ENCODE peak calls at places on chromosomes 16 and 17, in seven cellular contexts. One of them, this sample, is unnamed.

GRCh38 chr17:19727466-19728113 is 11.2 kb upstream of the SLC47A2 start:
- DNase-seq in CD4-positive, alpha-beta T cell: no peak
- DNase-seq in aorta: no peak
- DNase-seq in body of pancreas: peak
- DNase-seq in PC-3: no peak
- DNase-seq in GM23248: peak
- DNase-seq in uterus: peak
- DNase-seq in this sample: no peak

GRCh38 chr17:1003972-1004768 is 7.2 kb downstream of the TIMM22 start:
- DNase-seq in CD4-positive, alpha-beta T cell: no peak
- DNase-seq in aorta: peak
- DNase-seq in body of pancreas: peak
- DNase-seq in PC-3: peak
- DNase-seq in GM23248: no peak
- DNase-seq in uterus: no peak
- DNase-seq in this sample: no peak

GRCh38 chr17:31702040-31702439 is 157.0 kb downstream of the COPRS start:
- DNase-seq in CD4-positive, alpha-beta T cell: no peak
- DNase-seq in aorta: no peak
- DNase-seq in body of pancreas: no peak
- DNase-seq in PC-3: no peak
- DNase-seq in GM23248: no peak
- DNase-seq in uterus: no peak
- DNase-seq in this sample: no peak

GRCh38 chr17:12973496-12974318 is 44.1 kb downstream of the ELAC2 start:
- DNase-seq in CD4-positive, alpha-beta T cell: no peak
- DNase-seq in aorta: no peak
- DNase-seq in body of pancreas: no peak
- DNase-seq in PC-3: no peak
- DNase-seq in GM23248: peak
- DNase-seq in uterus: peak
- DNase-seq in this sample: no peak

GRCh38 chr16:51864575-51864974 is 682.4 kb downstream of the TOX3 start:
- DNase-seq in CD4-positive, alpha-beta T cell: no peak
- DNase-seq in aorta: no peak
- DNase-seq in body of pancreas: no peak
- DNase-seq in PC-3: no peak
- DNase-seq in GM23248: no peak
- DNase-seq in uterus: no peak
- DNase-seq in this sample: no peak

GRCh38 chr17:28816540-28816939 is 26.1 kb downstream of the FAM222B start:
- DNase-seq in CD4-positive, alpha-beta T cell: no peak
- DNase-seq in aorta: no peak
- DNase-seq in body of pancreas: no peak
- DNase-seq in PC-3: no peak
- DNase-seq in GM23248: no peak
- DNase-seq in uterus: no peak
- DNase-seq in this sample: no peak

GRCh38 chr17:45722161-45722560 is 62.0 kb upstream of the CRHR1 start:
- DNase-seq in CD4-positive, alpha-beta T cell: no peak
- DNase-seq in aorta: no peak
- DNase-seq in body of pancreas: no peak
- DNase-seq in PC-3: peak
- DNase-seq in GM23248: peak
- DNase-seq in uterus: no peak
- DNase-seq in this sample: no peak

GRCh38 chr17:76405967-76406647 is 21.7 kb downstream of the SPHK1 start:
- DNase-seq in CD4-positive, alpha-beta T cell: no peak
- DNase-seq in aorta: peak
- DNase-seq in body of pancreas: peak
- DNase-seq in PC-3: no peak
- DNase-seq in GM23248: peak
- DNase-seq in uterus: no peak
- DNase-seq in this sample: no peak

GRCh38 chr17:66634193-66634592 is 200.7 kb upstream of the CACNG5 start:
- DNase-seq in CD4-positive, alpha-beta T cell: no peak
- DNase-seq in aorta: no peak
- DNase-seq in body of pancreas: no peak
- DNase-seq in PC-3: no peak
- DNase-seq in GM23248: no peak
- DNase-seq in uterus: no peak
- DNase-seq in this sample: no peak

GRCh38 chr17:60874772-60875171 is 197.1 kb downstream of the BCAS3 start:
- DNase-seq in CD4-positive, alpha-beta T cell: no peak
- DNase-seq in aorta: no peak
- DNase-seq in body of pancreas: no peak
- DNase-seq in PC-3: no peak
- DNase-seq in GM23248: no peak
- DNase-seq in uterus: no peak
- DNase-seq in this sample: no peak

GRCh38 chr17:61070649-61071048 is 329.0 kb upstream of the TBX2 start:
- DNase-seq in CD4-positive, alpha-beta T cell: no peak
- DNase-seq in aorta: no peak
- DNase-seq in body of pancreas: no peak
- DNase-seq in PC-3: no peak
- DNase-seq in GM23248: no peak
- DNase-seq in uterus: no peak
- DNase-seq in this sample: no peak

GRCh38 chr17:72797142-72797541 is 295.3 kb downstream of the SLC39A11 start:
- DNase-seq in CD4-positive, alpha-beta T cell: no peak
- DNase-seq in aorta: no peak
- DNase-seq in body of pancreas: no peak
- DNase-seq in PC-3: no peak
- DNase-seq in GM23248: no peak
- DNase-seq in uterus: no peak
- DNase-seq in this sample: no peak

GRCh38 chr16:87734644-87735043 is 31.1 kb downstream of the KLHDC4 start:
- DNase-seq in CD4-positive, alpha-beta T cell: no peak
- DNase-seq in aorta: no peak
- DNase-seq in body of pancreas: no peak
- DNase-seq in PC-3: no peak
- DNase-seq in GM23248: no peak
- DNase-seq in uterus: no peak
- DNase-seq in this sample: no peak

GRCh38 chr17:30249460-30249859 is 14.0 kb upstream of the SLC6A4 start:
- DNase-seq in CD4-positive, alpha-beta T cell: no peak
- DNase-seq in aorta: no peak
- DNase-seq in body of pancreas: no peak
- DNase-seq in PC-3: no peak
- DNase-seq in GM23248: no peak
- DNase-seq in uterus: no peak
- DNase-seq in this sample: no peak

GRCh38 chr16:84115919-84116719 is 623 bp downstream of the MBTPS1 start:
- DNase-seq in CD4-positive, alpha-beta T cell: peak
- DNase-seq in aorta: no peak
- DNase-seq in body of pancreas: peak
- DNase-seq in PC-3: peak
- DNase-seq in GM23248: peak
- DNase-seq in uterus: no peak
- DNase-seq in this sample: peak

GRCh38 chr17:78532922-78533640 is 44.1 kb downstream of the DNAH17 start:
- DNase-seq in CD4-positive, alpha-beta T cell: no peak
- DNase-seq in aorta: no peak
- DNase-seq in body of pancreas: no peak
- DNase-seq in PC-3: peak
- DNase-seq in GM23248: peak
- DNase-seq in uterus: no peak
- DNase-seq in this sample: peak
- H3K27ac ChIP-seq in CD4-positive, alpha-beta T cell: no peak
- H3K27ac ChIP-seq in aorta: no peak
- H3K27ac ChIP-seq in body of pancreas: no peak
- H3K27ac ChIP-seq in PC-3: peak
- H3K27ac ChIP-seq in GM23248: no peak
- H3K27ac ChIP-seq in uterus: no peak
- H3K27ac ChIP-seq in this sample: peak

GRCh38 chr17:40056379-40057005 is 2.3 kb upstream of the MED24 start:
- DNase-seq in CD4-positive, alpha-beta T cell: no peak
- DNase-seq in aorta: no peak
- DNase-seq in body of pancreas: no peak
- DNase-seq in PC-3: no peak
- DNase-seq in GM23248: no peak
- DNase-seq in uterus: no peak
- DNase-seq in this sample: no peak
- H3K27ac ChIP-seq in CD4-positive, alpha-beta T cell: no peak
- H3K27ac ChIP-seq in aorta: no peak
- H3K27ac ChIP-seq in body of pancreas: no peak
- H3K27ac ChIP-seq in PC-3: no peak
- H3K27ac ChIP-seq in GM23248: no peak
- H3K27ac ChIP-seq in uterus: peak
- H3K27ac ChIP-seq in this sample: peak

GRCh38 chr16:81568749-81569087 is 124.1 kb downstream of the CMIP start:
- DNase-seq in CD4-positive, alpha-beta T cell: no peak
- DNase-seq in aorta: no peak
- DNase-seq in body of pancreas: no peak
- DNase-seq in PC-3: no peak
- DNase-seq in GM23248: no peak
- DNase-seq in uterus: no peak
- DNase-seq in this sample: no peak
- H3K27ac ChIP-seq in CD4-positive, alpha-beta T cell: no peak
- H3K27ac ChIP-seq in aorta: no peak
- H3K27ac ChIP-seq in body of pancreas: no peak
- H3K27ac ChIP-seq in PC-3: peak
- H3K27ac ChIP-seq in GM23248: peak
- H3K27ac ChIP-seq in uterus: no peak
- H3K27ac ChIP-seq in this sample: peak

DNA sequence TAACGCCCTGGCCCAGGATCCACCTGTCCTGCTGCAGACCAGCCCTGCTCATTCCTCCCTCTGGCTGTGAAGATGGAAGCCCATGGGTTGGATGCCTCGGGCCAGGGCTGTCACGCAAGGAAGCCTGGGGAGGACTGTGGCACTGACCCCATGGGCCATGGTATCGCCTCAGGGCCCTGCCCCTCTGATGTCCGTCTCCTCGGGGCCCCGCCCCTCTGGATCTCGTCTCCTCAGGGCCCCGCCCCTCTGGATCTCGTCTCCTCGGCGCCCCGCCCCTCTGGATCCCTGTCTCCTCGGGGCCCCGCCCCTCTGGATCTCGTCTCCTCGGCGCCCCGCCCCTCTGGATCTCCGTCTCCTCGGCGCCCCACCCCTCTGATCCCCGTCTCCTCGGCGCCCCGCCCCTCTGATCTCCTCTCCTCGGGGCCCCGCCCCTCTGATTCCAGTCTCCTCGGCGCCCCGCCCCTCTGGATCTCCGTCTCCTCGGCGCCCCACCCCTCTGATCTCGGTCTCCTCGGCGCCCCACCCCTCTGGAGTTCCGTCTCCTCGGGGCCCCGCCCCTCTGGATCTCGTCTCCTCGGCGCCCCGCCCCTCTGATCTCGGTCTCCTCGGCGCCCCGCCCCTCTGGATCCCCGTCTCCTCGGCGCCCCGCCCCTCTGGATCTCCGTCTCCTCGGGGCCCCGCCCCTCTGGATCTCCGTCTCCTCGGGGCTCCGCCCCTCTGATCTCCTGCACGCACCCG is 24.0 kb downstream of the METRNL start:
- DNase-seq in CD4-positive, alpha-beta T cell: no peak
- DNase-seq in aorta: peak
- DNase-seq in body of pancreas: peak
- DNase-seq in PC-3: peak
- DNase-seq in GM23248: peak
- DNase-seq in uterus: no peak
- DNase-seq in this sample: no peak
- H3K27ac ChIP-seq in CD4-positive, alpha-beta T cell: no peak
- H3K27ac ChIP-seq in aorta: no peak
- H3K27ac ChIP-seq in body of pancreas: peak
- H3K27ac ChIP-seq in PC-3: no peak
- H3K27ac ChIP-seq in GM23248: no peak
- H3K27ac ChIP-seq in uterus: peak
- H3K27ac ChIP-seq in this sample: peak

DNA sequence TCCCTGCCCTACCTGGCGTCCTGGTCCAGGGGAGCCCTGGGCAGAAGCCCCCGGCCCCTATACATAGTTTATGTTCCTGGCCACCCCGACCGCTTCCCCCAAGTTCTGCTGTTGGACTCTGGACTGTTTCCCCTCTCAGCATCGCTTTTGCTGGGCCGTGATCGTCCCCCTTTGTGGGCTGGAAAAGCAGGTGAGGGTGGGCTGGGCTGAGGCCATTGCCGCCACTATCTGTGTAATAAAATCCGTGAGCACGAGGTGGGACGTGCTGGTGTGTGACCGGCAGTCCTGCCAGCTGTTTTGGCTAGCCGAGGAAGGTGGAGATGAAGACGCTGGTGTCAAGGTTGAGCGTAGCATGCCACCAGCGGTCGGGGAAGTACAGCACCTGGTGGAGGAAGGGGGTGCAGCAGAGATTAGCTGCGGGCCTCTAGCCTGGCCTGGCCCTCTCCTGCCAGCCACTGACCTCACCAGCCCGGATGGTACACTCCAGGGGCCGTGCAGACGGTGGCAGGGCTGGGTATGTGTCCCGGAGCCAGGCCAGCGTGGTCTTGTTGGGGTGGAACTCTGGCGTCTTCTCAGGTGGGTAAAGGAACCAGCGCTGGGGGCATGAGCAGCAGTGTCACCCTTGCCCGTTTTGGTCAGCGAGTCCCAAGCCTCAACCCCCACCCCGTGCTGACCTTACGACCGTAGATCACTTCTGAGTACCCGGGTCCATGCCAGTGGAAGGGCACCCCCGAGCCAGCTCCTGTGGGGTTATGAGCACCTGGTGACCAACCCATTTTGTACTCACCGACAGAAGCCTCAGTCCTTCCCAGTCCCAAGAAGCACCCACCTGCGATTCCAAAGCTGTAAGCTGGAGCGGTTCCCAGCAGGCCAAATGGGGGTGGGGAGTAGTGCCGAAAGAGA is 1.4 kb downstream of the JMJD8 start:
- DNase-seq in CD4-positive, alpha-beta T cell: no peak
- DNase-seq in aorta: no peak
- DNase-seq in body of pancreas: no peak
- DNase-seq in PC-3: no peak
- DNase-seq in GM23248: no peak
- DNase-seq in uterus: no peak
- DNase-seq in this sample: no peak
- H3K27ac ChIP-seq in CD4-positive, alpha-beta T cell: no peak
- H3K27ac ChIP-seq in aorta: no peak
- H3K27ac ChIP-seq in body of pancreas: no peak
- H3K27ac ChIP-seq in PC-3: peak
- H3K27ac ChIP-seq in GM23248: no peak
- H3K27ac ChIP-seq in uterus: no peak
- H3K27ac ChIP-seq in this sample: peak

DNA sequence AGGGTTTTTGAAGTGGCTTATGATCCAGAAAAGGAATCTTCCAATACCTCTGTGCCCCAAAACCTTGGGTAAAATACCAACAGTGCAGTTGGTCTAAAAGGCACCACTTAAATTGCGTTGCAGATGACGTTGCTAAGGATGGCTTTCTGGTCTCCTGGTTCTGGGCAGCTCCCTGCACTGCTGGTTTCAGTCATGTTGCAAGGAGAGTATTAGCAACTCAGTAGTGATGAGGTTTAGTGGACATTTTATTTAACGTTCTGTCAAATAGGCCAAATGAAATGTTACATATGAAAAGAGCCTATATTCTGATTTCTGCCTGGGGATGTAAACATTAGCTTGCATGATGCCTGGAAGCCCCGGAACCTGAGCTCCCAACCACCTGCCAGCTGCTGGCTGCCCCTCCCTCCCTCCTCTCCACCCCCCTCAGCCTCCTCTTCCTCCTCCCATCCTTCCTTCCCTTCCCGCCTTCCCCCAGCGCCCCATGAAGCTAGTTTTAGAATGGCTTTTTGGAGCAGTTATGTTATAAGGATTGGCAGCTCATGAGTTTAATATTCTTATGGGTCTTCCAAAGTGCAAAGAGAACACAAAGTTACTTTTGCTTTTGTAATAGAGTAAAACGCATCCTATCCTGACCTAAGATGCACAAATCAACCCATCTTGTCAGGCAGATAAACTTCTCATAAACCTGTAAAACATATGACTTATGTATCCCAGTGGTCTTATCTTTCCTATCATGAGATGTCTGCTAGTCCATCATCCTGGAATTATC is 20.7 kb downstream of the CD7 start:
- DNase-seq in CD4-positive, alpha-beta T cell: no peak
- DNase-seq in aorta: no peak
- DNase-seq in body of pancreas: no peak
- DNase-seq in PC-3: peak
- DNase-seq in GM23248: no peak
- DNase-seq in uterus: peak
- DNase-seq in this sample: no peak
- H3K27ac ChIP-seq in CD4-positive, alpha-beta T cell: peak
- H3K27ac ChIP-seq in aorta: no peak
- H3K27ac ChIP-seq in body of pancreas: peak
- H3K27ac ChIP-seq in PC-3: peak
- H3K27ac ChIP-seq in GM23248: peak
- H3K27ac ChIP-seq in uterus: peak
- H3K27ac ChIP-seq in this sample: peak